ENCODE peak calls at places on chromosomes 3 and 15, in four cellular contexts. M, V, A and O are unnamed samples.

GRCh38 chr15:68053001-68053400 is 1.1 kb upstream of the PIAS1 start:
- DNase-seq in A (no peak), M (no peak), V (no peak), O (no peak)

GRCh38 chr3:11619946-11620652 is 23.6 kb downstream of the VGLL4 start:
- DNase-seq in A (no peak), M (no peak), V (no peak), O (no peak)

GRCh38 chr3:123283074-123283473 is 81.3 kb downstream of the SEC22A start:
- DNase-seq in A (no peak), M (no peak), V (no peak), O (no peak)

GRCh38 chr15:38038659-38039442 is 104.4 kb downstream of the TMCO5A start:
- DNase-seq in A (no peak), V (no peak), M (no peak), O (no peak)

GRCh38 chr3:128426128-128426921 is 40.4 kb downstream of the DNAJB8 start:
- DNase-seq in V (peak), A (peak), M (peak), O (no peak)

GRCh38 chr15:76335129-76335850 is 1.3 kb upstream of the ISL2 start:
- DNase-seq in A (no peak), M (no peak), V (no peak), O (no peak)

GRCh38 chr3:42847731-42848130 is 27.9 kb downstream of the CYP8B1 start:
- DNase-seq in A (no peak), M (no peak), V (no peak), O (no peak)

GRCh38 chr3:134132961-134133360 is 103.2 kb upstream of the SLCO2A1 start:
- DNase-seq in V (no peak), M (no peak), A (no peak), O (no peak)

GRCh38 chr3:187208159-187208558 is 10.9 kb downstream of the RTP1 start:
- DNase-seq in V (no peak), A (no peak), M (no peak), O (no peak)

GRCh38 chr3:149658444-149659172 is 783 bp upstream of the WWTR1 start:
- DNase-seq in A (no peak), M (no peak), V (no peak), O (no peak)

GRCh38 chr3:187714404-187714979 is 12.1 kb upstream of the RTP2 start:
- DNase-seq in M (peak), V (peak), A (peak), O (no peak)

GRCh38 chr3:57546616-57547015 is 2.5 kb upstream of the DNAH12 start:
- DNase-seq in A (no peak), M (no peak), V (no peak), O (no peak)

GRCh38 chr3:81760215-81760614 is 1.2 kb downstream of the GBE1 start:
- DNase-seq in M (no peak), V (no peak), A (no peak), O (no peak)

GRCh38 chr3:112086018-112086854 is at the start of gene C3orf52:
- DNase-seq in M (peak), A (peak), V (peak), O (no peak)

GRCh38 chr3:14480207-14481017 is 59.7 kb downstream of the GRIP2 start:
- DNase-seq in M (no peak), V (no peak), A (no peak), O (no peak)

GRCh38 chr3:140021269-140021668 is 86.3 kb downstream of the CLSTN2 start:
- DNase-seq in V (no peak), M (no peak), A (no peak), O (no peak)

GRCh38 chr3:78177780-78178179 is 1137.9 kb downstream of the ROBO2 start:
- DNase-seq in M (no peak), A (no peak), V (no peak), O (no peak)

GRCh38 chr3:161016417-161017313 is 88.5 kb downstream of the B3GALNT1 start:
- DNase-seq in A (no peak), M (no peak), V (no peak), O (no peak)

GRCh38 chr15:31487811-31488436 is 161.3 kb downstream of the KLF13 start:
- DNase-seq in M (peak), V (no peak), A (no peak), O (peak)

GRCh38 chr3:20324664-20325478 is 138.9 kb upstream of the SGO1 start:
- DNase-seq in M (no peak), A (no peak), V (no peak), O (peak)

GRCh38 chr3:51099794-51100542 is 285.1 kb upstream of the MANF start:
- DNase-seq in M (peak), V (peak), A (peak), O (no peak)

GRCh38 chr3:140092883-140093536 is 158.0 kb downstream of the CLSTN2 start:
- DNase-seq in V (peak), M (no peak), A (no peak), O (no peak)

GRCh38 chr3:84692261-84692660 is 266.5 kb upstream of the CADM2 start:
- DNase-seq in M (peak), A (no peak), V (no peak), O (no peak)

GRCh38 chr15:43370310-43370974 is 401 bp downstream of the ZSCAN29 start:
- DNase-seq in A (peak), V (peak), M (no peak), O (no peak)

GRCh38 chr3:127141921-127142730 is 50.8 kb upstream of the PRR23E start:
- DNase-seq in V (no peak), A (peak), M (peak), O (no peak)

GRCh38 chr3:180932819-180933218 is 20.3 kb downstream of the FXR1 start:
- DNase-seq in M (no peak), V (no peak), A (no peak), O (no peak)

GRCh38 chr3:69997486-69998307 is 1.8 kb upstream of the SAMMSON start:
- DNase-seq in V (no peak), A (no peak), M (no peak), O (no peak)

GRCh38 chr15:77838061-77838460 is 205.3 kb upstream of the LINGO1 start:
- DNase-seq in A (no peak), M (no peak), V (no peak), O (no peak)

GRCh38 chr15:97410907-97411575 is 549.5 kb upstream of the ARRDC4 start:
- DNase-seq in V (no peak), A (no peak), M (no peak), O (no peak)

GRCh38 chr15:50114381-50114780 is 4.7 kb downstream of the ATP8B4 start:
- DNase-seq in M (no peak), V (no peak), A (no peak), O (no peak)

GRCh38 chr3:114496021-114496434 is 202.2 kb downstream of the TIGIT start:
- DNase-seq in V (no peak), M (peak), A (peak), O (no peak)

GRCh38 chr3:153138267-153139210 is 23.5 kb upstream of the RAP2B start:
- DNase-seq in M (peak), A (peak), V (no peak), O (peak)

DNA sequence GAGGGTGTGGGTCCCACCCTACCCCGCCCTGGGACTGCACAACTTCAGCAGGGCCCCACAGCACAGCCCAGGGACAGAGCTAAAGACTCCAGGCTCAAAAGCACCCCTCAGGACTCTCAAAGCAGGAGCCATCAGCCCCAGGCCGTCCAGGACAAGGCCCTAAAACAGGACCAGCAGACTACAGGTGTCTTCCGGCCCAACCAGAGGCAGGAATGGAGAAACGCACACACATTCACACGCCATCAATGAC is 26.1 kb downstream of the ATRIP start:
- DNase-seq in V (peak), A (no peak), M (no peak), O (no peak)
- TF ChIP-seq SMC3 in V (no peak), A (no peak), M (no peak), O (no peak)

DNA sequence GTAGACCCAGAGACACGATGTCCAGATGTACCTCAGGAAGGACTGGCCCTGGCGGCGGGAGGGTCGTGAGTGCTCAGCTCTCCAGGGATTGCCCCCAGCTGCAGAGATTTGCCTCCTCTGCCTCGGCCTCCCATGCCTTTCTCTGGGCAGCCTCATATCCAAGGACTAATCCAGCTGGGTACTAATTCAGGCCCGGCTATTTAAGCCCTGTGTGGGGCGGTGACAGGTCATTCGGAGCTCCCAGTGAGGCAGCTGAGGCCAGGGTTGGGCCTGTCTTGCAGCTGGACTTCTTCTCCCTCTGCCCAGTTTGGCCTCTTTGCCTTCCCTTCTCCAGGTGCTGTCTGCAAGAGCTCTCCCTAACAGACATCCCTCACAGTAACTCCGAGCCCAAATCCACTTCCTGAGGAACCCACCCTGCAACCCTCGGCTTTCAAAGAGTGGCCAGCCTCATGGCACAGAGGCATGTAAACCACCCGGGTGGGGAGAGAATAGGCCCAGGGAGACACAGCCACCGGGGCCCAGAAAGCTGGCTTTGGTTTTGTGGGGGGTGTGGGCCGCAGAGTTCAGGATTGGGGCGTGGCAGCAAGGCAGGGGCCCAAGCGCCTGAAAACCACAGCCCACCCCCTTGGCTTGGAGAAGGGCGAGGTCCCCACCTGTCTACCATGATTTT is 85.8 kb downstream of the PPCDC start:
- DNase-seq in V (peak), M (no peak), A (no peak), O (no peak)
- TF ChIP-seq MAX in V (no peak), M (no peak), A (no peak), O (no peak)

DNA sequence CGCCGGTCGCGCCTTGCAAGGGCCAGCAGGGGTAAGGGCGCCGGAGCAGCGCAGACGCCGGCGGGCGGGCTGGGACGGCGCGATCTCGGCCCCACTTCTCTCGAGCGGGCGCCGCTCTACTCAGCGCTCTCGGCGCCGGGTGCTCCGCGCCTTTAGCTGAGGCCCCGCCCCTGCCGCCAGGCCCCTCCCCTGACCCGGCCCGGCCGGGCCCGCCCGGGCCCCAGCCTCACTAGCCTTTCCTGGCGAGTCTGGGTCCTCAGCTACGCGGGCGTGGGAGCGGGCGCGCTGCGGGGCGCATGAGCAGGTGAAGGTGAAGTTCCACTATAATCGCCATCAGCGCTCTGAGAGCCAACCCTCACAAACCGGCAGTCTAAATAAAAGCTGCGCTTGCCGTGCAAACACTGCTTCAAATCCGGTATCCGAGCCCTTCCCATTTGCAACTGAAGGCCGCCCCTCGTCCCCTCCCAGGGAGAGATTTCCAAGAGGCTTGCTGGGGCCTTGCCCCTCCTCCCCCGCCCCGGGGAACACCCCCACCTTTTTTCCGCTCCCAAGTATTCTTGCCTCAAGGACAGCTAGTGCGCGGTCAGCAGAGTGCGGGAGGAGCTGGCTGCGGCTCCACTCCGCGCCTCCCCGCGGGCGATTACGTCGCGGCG is at the start of gene RPP25:
- DNase-seq in V (peak), M (peak), A (peak), O (no peak)
- TF ChIP-seq POLR2A in V (peak), M (peak), A (no peak), O (peak)

DNA sequence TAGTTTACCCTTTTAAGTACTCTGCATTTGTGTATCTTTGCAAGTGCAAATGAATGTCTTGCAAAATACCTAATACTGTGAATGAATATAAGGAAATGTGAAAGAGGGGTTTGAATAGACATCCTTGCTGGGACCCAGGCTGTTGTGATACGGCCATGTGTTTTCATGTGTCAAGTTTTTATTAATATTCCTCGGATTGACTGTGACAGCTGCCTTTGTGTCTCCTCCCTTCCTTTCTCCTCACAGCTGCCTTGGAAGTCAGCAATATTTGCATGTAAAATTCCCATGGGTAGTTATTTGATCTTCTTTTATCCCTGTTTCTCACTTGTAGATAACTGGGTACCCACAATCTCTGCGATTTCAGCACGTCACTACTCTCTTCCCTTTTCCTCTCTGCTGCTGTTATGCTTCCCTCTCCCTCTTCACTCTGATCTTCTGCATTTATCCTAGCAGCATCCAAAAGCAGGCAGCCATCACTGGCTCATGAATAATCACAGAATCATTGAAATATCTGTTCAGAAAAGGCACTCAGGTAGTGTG is 9.4 kb downstream of the GPR156 start:
- DNase-seq in V (no peak), M (no peak), A (no peak), O (no peak)
- TF ChIP-seq SMC3 in V (no peak), M (no peak), A (no peak), O (no peak)

GRCh38 chr3:48184299-48184698 is 3.9 kb downstream of the CDC25A start:
- DNase-seq in M (no peak), A (no peak), V (no peak), O (no peak)

GRCh38 chr3:48188266-48189201 is at the start of gene CDC25A:
- DNase-seq in V (peak), A (peak), M (peak), O (peak)

GRCh38 chr3:48187579-48188265 is 495 bp downstream of the CDC25A start:
- DNase-seq in M (no peak), V (peak), A (no peak), O (no peak)

GRCh38 chr3:48186993-48187578 is 1.1 kb downstream of the CDC25A start:
- DNase-seq in V (no peak), A (no peak), M (no peak), O (no peak)

GRCh38 chr3:48185129-48185528 is 3.1 kb downstream of the CDC25A start:
- DNase-seq in M (no peak), A (no peak), V (no peak), O (no peak)
- TF ChIP-seq MAX in M (no peak), A (no peak), V (no peak), O (no peak)

GRCh38 chr3:195257454-195258448 is 13.2 kb downstream of the XXYLT1 start:
- DNase-seq in A (no peak), V (no peak), M (no peak), O (no peak)
- TF ChIP-seq POLR2A in A (no peak), V (no peak), M (no peak), O (no peak)

DNA sequence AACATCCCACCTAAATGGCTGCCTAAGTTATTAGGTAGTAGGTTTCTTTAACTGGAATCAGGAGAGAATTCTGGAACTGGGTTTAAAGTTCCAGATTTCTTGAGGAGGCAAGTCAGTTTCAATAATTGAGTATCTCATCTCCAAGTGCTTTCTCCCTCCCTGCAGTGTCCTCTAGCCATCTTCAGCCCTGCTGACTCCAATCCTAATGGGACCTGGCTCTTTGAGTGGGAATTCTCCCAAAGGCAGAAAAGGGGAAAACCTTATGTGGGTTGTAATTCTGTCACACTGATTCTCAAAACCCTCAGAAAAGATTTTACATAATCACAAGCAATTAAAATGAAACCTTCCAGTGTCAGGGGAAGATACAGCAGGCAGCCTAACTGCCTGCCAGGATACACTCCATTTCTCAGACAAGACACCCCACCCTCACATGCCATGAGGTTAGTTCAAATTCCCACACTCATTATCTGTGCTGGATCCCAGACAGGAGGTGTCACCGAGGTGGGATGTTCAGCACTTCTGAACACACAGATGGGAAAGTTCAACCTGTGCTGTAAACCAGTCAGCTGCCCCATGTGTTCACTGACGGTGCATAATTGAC is 121.5 kb downstream of the RFTN1 start:
- DNase-seq in V (no peak), M (no peak), A (no peak), O (no peak)
- TF ChIP-seq SMC3 in V (no peak), M (no peak), A (no peak), O (no peak)